ENCODE peak calls at places on chromosomes 3 and 15, in five cellular contexts. C is sigmoid colon; W is CD4-positive, alpha-beta memory T cell; Z is COR-L47; K is H54. L is an unnamed sample.

GRCh38 chr15:67832031-67832551 is 6.8 kb downstream of the SKOR1 start:
- DNase-seq in C (peak; percentile 53), W (no peak), Z (peak; percentile 53), K (no peak), L (no peak)

GRCh38 chr15:101058735-101059134 is 139.6 kb downstream of the LRRK1 start:
- DNase-seq in C (peak; percentile 22), W (no peak), Z (no peak), K (no peak), L (peak; percentile 47)

GRCh38 chr15:58510715-58511465 is 79.1 kb downstream of the LIPC start:
- DNase-seq in C (no peak), W (no peak), Z (no peak), K (no peak), L (no peak)

GRCh38 chr3:71428841-71429609 is 154.5 kb downstream of the FOXP1 start:
- DNase-seq in C (peak; percentile 68), W (no peak), Z (no peak), K (no peak), L (no peak)

GRCh38 chr3:31610700-31611275 is 78.1 kb downstream of the STT3B start:
- DNase-seq in C (no peak), W (no peak), Z (no peak), K (peak; percentile 2), L (no peak)

GRCh38 chr3:127184870-127185216 is 8.1 kb upstream of the PRR23E start:
- DNase-seq in C (no peak), W (no peak), Z (no peak), K (no peak), L (peak; percentile 54)

GRCh38 chr3:112738366-112738765 is 97.4 kb upstream of the CCDC80 start:
- DNase-seq in C (no peak), W (no peak), Z (no peak), K (no peak), L (no peak)

GRCh38 chr15:92648190-92648875 is 7.2 kb downstream of the FAM174B start:
- DNase-seq in C (no peak), W (no peak), Z (no peak), K (no peak), L (no peak)

GRCh38 chr3:87247086-87247781 is 20.1 kb downstream of the CHMP2B start:
- DNase-seq in C (no peak), W (no peak), Z (no peak), K (no peak), L (no peak)

GRCh38 chr3:140463401-140463800 is 214.5 kb upstream of the TRIM42 start:
- DNase-seq in C (no peak), W (no peak), Z (no peak), K (no peak), L (no peak)

GRCh38 chr3:65265942-65266341 is 578.1 kb upstream of the ADAMTS9 start:
- DNase-seq in C (no peak), W (no peak), Z (no peak), K (no peak), L (no peak)

L was measured in coronary artery.